ENCODE peak calls at places on chromosomes 16 and 17, in five cellular contexts. L is HepG2, U is heart right ventricle, S is fibroblast of lung, A is aorta. Q is an unnamed sample.

GRCh38 chr17:75244133-75244866 is 17.1 kb downstream of the GGA3 start:
- DNase-seq in L (no peak), U (no peak), S (no peak), A (no peak), Q (no peak)

GRCh38 chr17:4448197-4448980 is 14.6 kb downstream of the SPNS3 start:
- DNase-seq in L (no peak), U (no peak), S (no peak), A (no peak), Q (no peak)

GRCh38 chr16:75457485-75458021 is 6.9 kb downstream of the TMEM170A start:
- DNase-seq in L (no peak), U (no peak), S (no peak), A (no peak), Q (no peak)

GRCh38 chr17:17351901-17352781 is 49.0 kb downstream of the NT5M start:
- DNase-seq in L (peak; percentile 74), U (peak; percentile 74), S (peak; percentile 28), A (no peak), Q (peak; percentile 73)

GRCh38 chr17:77696151-77696719 is 262.3 kb upstream of the TNRC6C start:
- DNase-seq in L (no peak), U (no peak), S (no peak), A (no peak), Q (no peak)

GRCh38 chr17:48134912-48135480 is 27.4 kb downstream of the SNX11 start:
- DNase-seq in L (no peak), U (no peak), S (no peak), A (no peak), Q (no peak)

GRCh38 chr17:4420692-4421131 is 13.0 kb upstream of the SPNS3 start:
- DNase-seq in L (peak; percentile 73), U (peak; percentile 70), S (peak; percentile 81), A (peak; percentile 64), Q (peak; percentile 62)

GRCh38 chr17:72609501-72609900 is 483.0 kb downstream of the SLC39A11 start:
- DNase-seq in L (no peak), U (no peak), S (no peak), A (no peak), Q (no peak)

GRCh38 chr17:8162232-8162996 is at the start of gene VAMP2:
- DNase-seq in L (no peak), U (peak; percentile 81), S (peak; percentile 65), A (peak; percentile 90), Q (peak; percentile 81)

GRCh38 chr17:28113269-28113668 is 70.8 kb downstream of the NLK start:
- DNase-seq in L (no peak), U (no peak), S (no peak), A (no peak), Q (no peak)

GRCh38 chr17:57243171-57243622 is 13.1 kb upstream of the MSI2 start:
- DNase-seq in L (peak; percentile 70), U (peak; percentile 63), S (peak; percentile 73), A (peak; percentile 65), Q (peak; percentile 73)

GRCh38 chr16:78430281-78430680 is 330.8 kb downstream of the WWOX start:
- DNase-seq in L (no peak), U (no peak), S (no peak), A (no peak), Q (no peak)

GRCh38 chr16:11530171-11530940 is 56.4 kb downstream of the LITAF start:
- DNase-seq in L (peak; percentile 27), U (no peak), S (no peak), A (no peak), Q (no peak)

GRCh38 chr17:21029032-21029431 is 13.8 kb downstream of the USP22 start:
- DNase-seq in L (no peak), U (no peak), S (peak; percentile 65), A (no peak), Q (no peak)

GRCh38 chr17:69480197-69480596 is 65.7 kb downstream of the MAP2K6 start:
- DNase-seq in L (no peak), U (no peak), S (no peak), A (no peak), Q (no peak)

GRCh38 chr17:28327709-28328108 is 7.6 kb downstream of the IFT20 start:
- DNase-seq in L (no peak), U (no peak), S (peak; percentile 49), A (no peak), Q (no peak)

GRCh38 chr17:83008526-83008925 is 70.9 kb upstream of the METRNL start:
- DNase-seq in L (no peak), U (no peak), S (no peak), A (no peak), Q (no peak)

GRCh38 chr17:69921046-69921445 is 154.0 kb upstream of the KCNJ16 start:
- DNase-seq in L (no peak), U (no peak), S (no peak), A (no peak), Q (no peak)

GRCh38 chr17:56995776-56996175 is 17.8 kb downstream of the SCPEP1 start:
- DNase-seq in L (no peak), U (no peak), S (no peak), A (no peak), Q (no peak)

GRCh38 chr17:29140631-29141483 is 39.3 kb downstream of the MYO18A start:
- DNase-seq in L (no peak), U (peak; percentile 65), S (peak; percentile 49), A (no peak), Q (peak; percentile 55)

GRCh38 chr16:69467531-69468204 is 43.2 kb downstream of the CYB5B start:
- DNase-seq in L (peak; percentile 52), U (no peak), S (no peak), A (no peak), Q (no peak)

GRCh38 chr16:66881014-66881417 is 701 bp downstream of the PDP2 start:
- DNase-seq in L (no peak), U (no peak), S (no peak), A (no peak), Q (no peak)

GRCh38 chr16:66881964-66882508 is 1.7 kb downstream of the PDP2 start:
- DNase-seq in L (no peak), U (no peak), S (no peak), A (no peak), Q (no peak)

GRCh38 chr16:66882702-66883101 is 2.4 kb downstream of the PDP2 start:
- DNase-seq in L (no peak), U (no peak), S (no peak), A (no peak), Q (no peak)

GRCh38 chr16:66881560-66881959 is 1.2 kb downstream of the PDP2 start:
- DNase-seq in L (no peak), U (no peak), S (no peak), A (no peak), Q (no peak)

GRCh38 chr16:66880288-66881013 is at the start of gene PDP2:
- DNase-seq in L (peak; percentile 97), U (peak; percentile 96), S (peak; percentile 95), A (peak; percentile 96), Q (peak; percentile 95)
- H3K27me3 ChIP-seq in L (no peaks in the 10 kb centered on the region), U (no peaks in the 10 kb centered on the region), S (no peaks in the 10 kb centered on the region), A (no peaks in the 10 kb centered on the region), Q (no peaks in the 10 kb centered on the region)

GRCh38 chr16:49795513-49795912 is 60.4 kb downstream of the ZNF423 start:
- DNase-seq in L (no peak), U (no peak), S (no peak), A (no peak), Q (no peak)
- H3K27me3 ChIP-seq in L (no peaks in the 10 kb centered on the region), U (no peaks in the 10 kb centered on the region), S (no peaks in the 10 kb centered on the region), A (no peaks in the 10 kb centered on the region), Q (no peaks in the 10 kb centered on the region)

GRCh38 chr16:767743-768235 is 7.3 kb downstream of the MSLN start:
- DNase-seq in L (no peak), U (no peak), S (no peak), A (no peak), Q (no peak)
- H3K27me3 ChIP-seq in L (peaks cover 4% of the 10 kb centered on the region), U (peaks cover 5% of the 10 kb centered on the region), S (no peaks in the 10 kb centered on the region), A (no peaks in the 10 kb centered on the region), Q (no peaks in the 10 kb centered on the region)

GRCh38 chr17:32610027-32610650 is 123.3 kb downstream of the CDK5R1 start:
- DNase-seq in L (no peak), U (no peak), S (no peak), A (no peak), Q (no peak)
- H3K27me3 ChIP-seq in L (no peaks in the 10 kb centered on the region), U (no peaks in the 10 kb centered on the region), S (no peaks in the 10 kb centered on the region), A (no peaks in the 10 kb centered on the region), Q (no peaks in the 10 kb centered on the region)

GRCh38 chr17:15261818-15262290 is 3.3 kb downstream of the PMP22 start:
- DNase-seq in L (no peak), U (peak; percentile 30), S (peak; percentile 37), A (peak; percentile 60), Q (no peak)

GRCh38 chr17:15262291-15263205 is 2.6 kb downstream of the PMP22 start:
- DNase-seq in L (no peak), U (peak; percentile 90), S (peak; percentile 94), A (peak; percentile 96), Q (peak; percentile 90)

GRCh38 chr17:15261063-15261817 is 3.9 kb downstream of the PMP22 start:
- DNase-seq in L (peak; percentile 27), U (peak; percentile 46), S (peak; percentile 56), A (peak; percentile 80), Q (peak; percentile 74)

GRCh38 chr17:15258113-15258512 is 7.0 kb downstream of the PMP22 start:
- DNase-seq in L (no peak), U (no peak), S (no peak), A (no peak), Q (no peak)

GRCh38 chr17:15260376-15261062 is 4.6 kb downstream of the PMP22 start:
- DNase-seq in L (peak; percentile 35), U (peak; percentile 88), S (peak; percentile 91), A (peak; percentile 93), Q (peak; percentile 95)
- H3K27me3 ChIP-seq in L (peaks cover 14% of the 10 kb centered on the region), U (no peaks in the 10 kb centered on the region), S (no peaks in the 10 kb centered on the region), A (no peaks in the 10 kb centered on the region), Q (no peaks in the 10 kb centered on the region)

DNA sequence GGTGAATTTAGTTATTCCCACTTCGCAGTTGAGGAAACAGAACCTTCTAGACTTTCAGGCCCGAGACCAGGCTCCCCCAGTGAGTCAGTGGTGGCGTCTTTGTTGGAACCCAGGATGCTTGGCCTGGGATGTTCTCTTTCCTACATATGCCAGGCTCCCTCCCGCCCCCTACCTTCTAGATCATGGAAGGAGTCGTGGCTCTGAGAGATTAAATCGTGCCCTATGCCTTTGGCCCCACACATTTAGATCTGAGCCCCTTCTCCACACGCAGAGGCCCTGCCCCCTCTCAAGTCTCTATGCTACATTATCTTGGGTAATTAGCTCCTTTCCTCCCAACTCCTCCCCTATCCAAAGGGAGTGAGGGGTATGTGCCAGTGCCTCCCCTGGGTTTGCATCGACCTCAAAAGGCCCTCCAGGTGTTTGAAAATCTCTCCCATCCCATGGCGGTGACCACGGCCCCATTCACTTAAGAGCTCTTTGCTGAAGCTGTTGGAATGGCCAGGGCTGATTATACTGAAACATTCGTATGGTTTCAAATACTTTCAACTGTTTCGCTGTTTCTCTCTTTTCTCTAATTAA is 3.0 kb downstream of the NGFR start:
- DNase-seq in L (no peak), U (no peak), S (no peak), A (no peak), Q (no peak)
- H3K27me3 ChIP-seq in L (peaks cover 22% of the 10 kb centered on the region), U (peaks cover 82% of the 10 kb centered on the region), S (peaks cover 52% of the 10 kb centered on the region), A (no peaks in the 10 kb centered on the region), Q (peaks cover 73% of the 10 kb centered on the region)

DNA sequence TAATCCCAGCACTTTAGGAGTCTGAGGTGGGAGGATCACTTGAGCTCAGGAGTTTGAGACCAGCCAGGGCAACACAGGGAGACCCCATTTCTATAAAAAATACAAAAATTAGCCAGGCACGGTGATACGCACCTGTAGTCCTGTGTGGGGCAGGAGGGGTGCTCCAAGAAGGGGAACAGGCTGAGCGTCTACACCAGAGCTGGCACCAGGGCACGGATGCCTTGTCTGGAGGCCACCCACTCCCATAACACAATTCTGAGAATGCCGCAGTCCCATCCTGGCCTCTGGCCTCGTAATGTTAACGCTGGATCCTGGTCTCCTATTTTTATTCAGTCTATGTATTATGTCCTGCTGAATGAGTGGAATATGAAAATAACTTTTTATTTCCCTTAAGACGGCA is 161.3 kb downstream of the WSCD1 start:
- DNase-seq in L (no peak), U (no peak), S (no peak), A (no peak), Q (no peak)
- H3K27me3 ChIP-seq in L (peaks cover 2% of the 10 kb centered on the region), U (no peaks in the 10 kb centered on the region), S (no peaks in the 10 kb centered on the region), A (no peaks in the 10 kb centered on the region), Q (no peaks in the 10 kb centered on the region)

Q was measured in heart left ventricle.